ENCODE peak calls at places on chromosomes 1 and 21, in ten cellular contexts. J is GM13977; K is effector memory CD4-positive, alpha-beta T cell; Y is suprapubic skin; X is A172; A is activated CD4-positive, alpha-beta T cell treated with anti-CD3 and anti-CD28 coated beads for 36 hours; B is mucosa of gallbladder; Q is lower lobe of right lung; E is GM03348; I is BE2C. G is an unnamed sample.

GRCh38 chr1:207959141-207959825 is 48.4 kb upstream of the CD34 start:
- DNase-seq in J (peak), K (no peak), Y (peak), X (no peak), A (peak), B (peak), Q (peak), E (peak), I (no peak), G (no peak)

GRCh38 chr1:187415065-187415464 is 586.3 kb downstream of the PLA2G4A start:
- DNase-seq in J (no peak), K (no peak), Y (no peak), X (no peak), A (no peak), B (no peak), Q (no peak), E (no peak), I (no peak), G (no peak)

GRCh38 chr1:14441302-14441741 is 157.2 kb upstream of the KAZN start:
- DNase-seq in J (no peak), K (no peak), Y (no peak), X (peak), A (no peak), B (no peak), Q (peak), E (peak), I (no peak), G (no peak)

GRCh38 chr21:44392916-44393315 is 39.5 kb downstream of the TRPM2 start:
- DNase-seq in J (peak), K (no peak), Y (no peak), X (peak), A (no peak), B (no peak), Q (no peak), E (peak), I (no peak), G (no peak)

GRCh38 chr1:84019217-84019616 is 20.3 kb upstream of the TTLL7 start:
- DNase-seq in J (no peak), K (no peak), Y (no peak), X (no peak), A (no peak), B (no peak), Q (no peak), E (no peak), I (no peak), G (no peak)

GRCh38 chr1:33470495-33471012 is 1.9 kb upstream of the ZSCAN20 start:
- DNase-seq in J (peak), K (peak), Y (peak), X (peak), A (peak), B (peak), Q (peak), E (peak), I (peak), G (peak)

GRCh38 chr1:109788695-109789521 is 25.2 kb upstream of the EPS8L3 start:
- DNase-seq in J (peak), K (no peak), Y (peak), X (no peak), A (peak), B (no peak), Q (peak), E (no peak), I (no peak), G (no peak)

GRCh38 chr1:59433440-59433813 is 136.5 kb downstream of the FGGY start:
- DNase-seq in J (no peak), K (no peak), Y (no peak), X (peak), A (no peak), B (no peak), Q (no peak), E (peak), I (no peak), G (no peak)

GRCh38 chr1:88503656-88504055 is 180.4 kb upstream of the PKN2 start:
- DNase-seq in J (no peak), K (no peak), Y (no peak), X (no peak), A (no peak), B (peak), Q (no peak), E (no peak), I (no peak), G (no peak)

GRCh38 chr1:236287757-236288619 is 6.2 kb upstream of the ERO1B start:
- DNase-seq in J (no peak), K (no peak), Y (no peak), X (peak), A (no peak), B (no peak), Q (no peak), E (no peak), I (peak), G (no peak)

G was measured in caudate nucleus.